ENCODE peak calls at places on chromosomes 4 and X, in ten cellular contexts. X is fibroblast of lung, Q is tibial nerve, O is choroid plexus epithelial cell, D is cardiac fibroblast, K is coronary artery, E is right cardiac atrium, G is astrocyte of the spinal cord, C is foreskin fibroblast, Z is thoracic aorta. N is an unnamed sample.

GRCh38 chr4:186204103-186204559 is 12.8 kb downstream of the CYP4V2 start:
- DNase-seq in X (peak), Q (no peak), O (peak), D (peak), K (no peak), E (no peak), G (no peak), C (peak), Z (no peak), N (peak)

GRCh38 chrX:123087326-123087725 is 96.8 kb upstream of the GRIA3 start:
- DNase-seq in X (peak), Q (no peak), O (peak), D (no peak), K (no peak), E (no peak), G (no peak), C (peak), Z (no peak), N (peak)

GRCh38 chr4:6198768-6199343 is 1.5 kb downstream of the JAKMIP1 start:
- DNase-seq in X (peak), Q (no peak), O (no peak), D (peak), K (peak), E (no peak), G (no peak), C (peak), Z (no peak), N (no peak)

GRCh38 chrX:15751160-15751819 is 13.2 kb downstream of the CA5B start:
- DNase-seq in X (peak), Q (no peak), O (peak), D (peak), K (no peak), E (no peak), G (peak), C (peak), Z (no peak), N (no peak)

GRCh38 chrX:1442016-1442665 is 10.6 kb downstream of the ASMTL start:
- DNase-seq in X (no peak), Q (no peak), O (no peak), D (no peak), K (peak), E (peak), G (no peak), C (no peak), Z (no peak), N (no peak)

GRCh38 chr4:100880012-100880411 is 362.2 kb upstream of the EMCN start:
- DNase-seq in X (peak), Q (no peak), O (no peak), D (peak), K (no peak), E (no peak), G (no peak), C (no peak), Z (no peak), N (no peak)

GRCh38 chr4:169147217-169147616 is 123.5 kb downstream of the SH3RF1 start:
- DNase-seq in X (peak), Q (no peak), O (peak), D (no peak), K (no peak), E (no peak), G (peak), C (peak), Z (no peak), N (no peak)

GRCh38 chrX:153307546-153308175 is 13.9 kb downstream of the PNMA6F start:
- DNase-seq in X (no peak), Q (no peak), O (peak), D (peak), K (peak), E (no peak), G (no peak), C (no peak), Z (no peak), N (no peak)

GRCh38 chrX:2500681-2501151 is at the start of the genes DHRSX and ZBED1:
- DNase-seq in X (peak), Q (no peak), O (no peak), D (peak), K (peak), E (peak), G (no peak), C (peak), Z (no peak), N (no peak)

GRCh38 chr4:188550296-188550695 is 411.1 kb downstream of the TRIML1 start:
- DNase-seq in X (no peak), Q (no peak), O (no peak), D (peak), K (no peak), E (no peak), G (peak), C (no peak), Z (no peak), N (peak)

GRCh38 chrX:25048176-25048575 is 32.4 kb upstream of the ARX start:
- DNase-seq in X (no peak), Q (no peak), O (no peak), D (no peak), K (no peak), E (no peak), G (no peak), C (no peak), Z (no peak), N (no peak)

GRCh38 chrX:42797646-42798045 is 19.7 kb upstream of the PPP1R2C start:
- DNase-seq in X (peak), Q (no peak), O (no peak), D (no peak), K (no peak), E (no peak), G (no peak), C (peak), Z (no peak), N (no peak)

GRCh38 chr4:38562751-38563198 is 101.2 kb upstream of the KLF3 start:
- DNase-seq in X (no peak), Q (peak), O (peak), D (peak), K (no peak), E (peak), G (no peak), C (no peak), Z (no peak), N (no peak)

GRCh38 chr4:118082182-118082581 is 47.9 kb downstream of the NDST3 start:
- DNase-seq in X (no peak), Q (no peak), O (no peak), D (no peak), K (no peak), E (no peak), G (no peak), C (no peak), Z (no peak), N (no peak)

GRCh38 chr4:100420571-100420970 is 97.3 kb downstream of the EMCN start:
- DNase-seq in X (peak), Q (no peak), O (peak), D (no peak), K (no peak), E (no peak), G (no peak), C (peak), Z (no peak), N (no peak)

GRCh38 chrX:17474892-17475291 is 99.9 kb downstream of the NHS start:
- DNase-seq in X (peak), Q (no peak), O (peak), D (peak), K (no peak), E (no peak), G (peak), C (peak), Z (no peak), N (peak)

GRCh38 chr4:113869743-113870375 is 108.3 kb upstream of the CAMK2D start:
- DNase-seq in X (peak), Q (no peak), O (peak), D (no peak), K (no peak), E (no peak), G (peak), C (peak), Z (peak), N (no peak)

GRCh38 chrX:53684415-53685192 is 1.9 kb downstream of the HUWE1 start:
- DNase-seq in X (no peak), Q (no peak), O (no peak), D (no peak), K (no peak), E (no peak), G (no peak), C (no peak), Z (no peak), N (no peak)

GRCh38 chr4:30757357-30757756 is 37.2 kb downstream of the PCDH7 start:
- DNase-seq in X (peak), Q (no peak), O (peak), D (peak), K (no peak), E (no peak), G (peak), C (peak), Z (no peak), N (peak)

GRCh38 chrX:101206471-101206870 is 13.1 kb upstream of the DRP2 start:
- DNase-seq in X (peak), Q (no peak), O (peak), D (peak), K (no peak), E (no peak), G (peak), C (peak), Z (no peak), N (no peak)

GRCh38 chr4:116539744-116540143 is 545.6 kb downstream of the TRAM1L1 start:
- DNase-seq in X (no peak), Q (no peak), O (no peak), D (no peak), K (no peak), E (no peak), G (no peak), C (no peak), Z (no peak), N (no peak)

GRCh38 chr4:156571146-156571545 is 400.5 kb downstream of the PDGFC start:
- DNase-seq in X (no peak), Q (no peak), O (no peak), D (peak), K (peak), E (peak), G (no peak), C (no peak), Z (no peak), N (no peak)

GRCh38 chrX:17488036-17488435 is 113.0 kb downstream of the NHS start:
- DNase-seq in X (peak), Q (no peak), O (peak), D (peak), K (no peak), E (no peak), G (no peak), C (peak), Z (no peak), N (no peak)

GRCh38 chr4:99321241-99322191 is at the start of gene ADH1B:
- DNase-seq in X (no peak), Q (peak), O (peak), D (no peak), K (no peak), E (no peak), G (no peak), C (no peak), Z (no peak), N (no peak)

GRCh38 chr4:80079255-80079923 is 6.4 kb upstream of the ANTXR2 start:
- DNase-seq in X (no peak), Q (no peak), O (no peak), D (no peak), K (no peak), E (no peak), G (no peak), C (no peak), Z (no peak), N (no peak)

GRCh38 chr4:80075995-80076394 is 3.0 kb upstream of the ANTXR2 start:
- DNase-seq in X (no peak), Q (no peak), O (no peak), D (no peak), K (no peak), E (no peak), G (no peak), C (no peak), Z (no peak), N (no peak)

GRCh38 chr4:80081566-80081965 is 8.5 kb upstream of the ANTXR2 start:
- DNase-seq in X (no peak), Q (no peak), O (no peak), D (no peak), K (no peak), E (no peak), G (no peak), C (no peak), Z (no peak), N (no peak)

GRCh38 chr4:80077639-80078038 is 4.6 kb upstream of the ANTXR2 start:
- DNase-seq in X (peak), Q (no peak), O (no peak), D (no peak), K (no peak), E (no peak), G (no peak), C (no peak), Z (no peak), N (no peak)

DNA sequence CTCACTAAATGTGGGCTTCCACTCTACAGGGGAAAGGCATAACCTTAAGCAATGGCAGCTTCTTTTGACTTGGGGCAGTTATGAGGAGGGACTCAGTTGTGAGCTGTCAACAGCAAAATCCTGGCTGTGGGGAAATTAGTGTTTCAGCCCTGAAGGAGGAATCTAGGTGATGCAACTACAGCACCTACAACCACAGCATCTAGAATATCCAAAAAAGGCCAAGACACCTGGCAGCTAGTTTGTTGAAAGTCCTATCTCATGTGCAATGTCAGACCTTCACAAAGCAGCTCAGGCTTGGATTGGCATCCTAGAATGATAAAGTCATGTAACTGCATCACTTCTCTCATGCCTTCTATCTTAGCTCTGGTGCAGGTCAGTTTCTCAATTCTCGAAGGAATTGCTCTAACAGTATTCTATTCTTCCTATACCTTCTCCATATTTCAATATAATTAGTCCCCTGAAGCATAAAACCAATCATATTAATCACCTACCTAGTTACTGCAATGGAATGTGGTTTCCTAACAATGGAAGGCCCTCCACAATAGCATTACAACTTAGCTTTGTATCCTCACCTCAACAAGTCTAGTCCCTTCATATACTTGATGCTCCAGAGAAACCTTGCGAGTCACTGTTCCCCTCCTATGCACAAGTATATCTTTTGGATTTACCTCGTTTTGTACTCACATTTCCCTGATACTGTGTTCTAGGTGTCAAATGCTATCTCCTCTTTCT is 5.5 kb upstream of the ANTXR2 start:
- DNase-seq in X (no peak), Q (no peak), O (no peak), D (no peak), K (no peak), E (no peak), G (no peak), C (no peak), Z (no peak), N (no peak)
- H3K4me3 ChIP-seq in X (no peak), Q (no peak), O (no peak), D (no peak), K (peak), E (no peak), G (no peak), C (no peak), Z (no peak), N (no peak)

GRCh38 chr4:163550869-163551267 is 56.4 kb downstream of the TMA16 start:
- DNase-seq in X (no peak), Q (no peak), O (no peak), D (no peak), K (no peak), E (no peak), G (no peak), C (no peak), Z (no peak), N (no peak)
- H3K4me3 ChIP-seq in X (no peak), Q (no peak), O (no peak), D (no peak), K (no peak), E (no peak), G (no peak), C (no peak), Z (no peak), N (no peak)

DNA sequence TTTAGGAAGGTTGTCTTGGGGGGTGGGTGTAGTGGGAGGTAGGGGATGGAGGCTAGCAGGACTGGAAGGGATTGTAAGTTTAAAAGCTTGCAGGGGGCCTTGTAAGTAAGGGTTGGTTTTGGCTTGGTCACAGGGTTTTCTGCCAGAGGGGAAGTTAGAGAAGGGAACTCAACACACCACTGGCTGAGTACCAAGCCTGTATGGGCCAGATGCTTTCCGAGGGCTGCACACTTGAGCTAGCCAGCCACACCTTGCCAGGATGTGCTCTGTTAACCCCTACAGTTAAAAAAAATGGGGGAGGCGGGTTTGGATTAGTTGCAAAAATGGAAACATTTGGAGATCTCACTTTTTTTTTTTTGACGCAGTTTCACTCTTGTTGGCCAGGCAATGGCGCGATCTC is 1.2 kb upstream of the RPS3A start:
- DNase-seq in X (no peak), Q (no peak), O (no peak), D (no peak), K (no peak), E (peak), G (no peak), C (no peak), Z (no peak), N (no peak)
- H3K4me3 ChIP-seq in X (no peak), Q (no peak), O (no peak), D (no peak), K (no peak), E (no peak), G (no peak), C (no peak), Z (no peak), N (no peak)

GRCh38 chr4:1792832-1793495 is at the start of gene FGFR3:
- DNase-seq in X (peak), Q (no peak), O (no peak), D (peak), K (no peak), E (peak), G (no peak), C (peak), Z (no peak), N (no peak)

GRCh38 chr4:1793496-1793840 is 375 bp downstream of the FGFR3 start:
- DNase-seq in X (peak), Q (no peak), O (peak), D (peak), K (no peak), E (peak), G (no peak), C (peak), Z (no peak), N (no peak)

GRCh38 chr4:1795304-1796195 is 2.5 kb downstream of the FGFR3 start:
- DNase-seq in X (no peak), Q (no peak), O (no peak), D (no peak), K (no peak), E (no peak), G (no peak), C (no peak), Z (no peak), N (no peak)

GRCh38 chr4:1794809-1795303 is 1.8 kb downstream of the FGFR3 start:
- DNase-seq in X (no peak), Q (no peak), O (no peak), D (no peak), K (no peak), E (no peak), G (no peak), C (no peak), Z (no peak), N (no peak)

DNA sequence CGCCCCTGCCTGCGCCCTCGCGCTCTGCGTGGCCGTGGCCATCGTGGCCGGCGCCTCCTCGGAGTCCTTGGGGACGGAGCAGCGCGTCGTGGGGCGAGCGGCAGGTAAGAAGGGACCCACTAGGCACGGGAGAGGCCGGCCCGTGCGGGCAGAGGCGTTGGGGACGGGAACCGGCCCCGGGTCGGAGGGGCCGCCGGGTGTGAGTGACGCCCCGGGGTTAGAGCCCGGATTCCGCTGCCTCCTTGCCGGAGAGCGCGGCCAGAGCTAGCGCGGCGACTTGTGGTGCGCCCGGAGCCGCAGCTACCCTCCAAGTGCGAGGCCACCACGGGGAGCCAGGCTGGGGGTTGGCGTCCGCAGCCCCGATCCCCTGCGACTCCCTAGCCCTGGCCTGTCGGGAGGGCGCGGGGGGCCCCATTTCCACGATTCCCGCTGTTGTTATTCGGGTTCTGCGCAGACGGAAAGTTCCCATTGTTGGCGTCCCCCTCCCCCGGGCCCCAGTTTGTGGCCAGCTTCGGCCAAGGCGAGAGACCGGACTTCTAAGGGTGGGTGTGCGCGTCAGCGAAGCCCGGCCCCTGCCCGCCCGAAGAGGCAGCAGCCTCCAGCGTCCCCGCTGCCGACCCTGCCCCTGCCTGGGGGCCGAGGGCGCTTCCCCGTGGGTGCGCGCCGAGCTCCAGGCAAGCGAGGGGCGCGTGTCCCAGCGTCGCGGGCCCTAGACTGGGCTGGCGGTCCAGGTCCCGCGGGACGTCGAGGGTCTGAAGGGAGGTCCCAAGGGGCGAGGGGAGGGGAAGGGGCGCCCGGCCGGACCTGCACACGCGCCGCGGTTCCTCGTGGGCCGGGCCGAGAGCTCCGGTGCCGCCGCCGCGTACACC is 1.1 kb downstream of the FGFR3 start:
- DNase-seq in X (peak), Q (no peak), O (peak), D (peak), K (no peak), E (no peak), G (peak), C (peak), Z (no peak), N (no peak)
- H3K4me3 ChIP-seq in X (no peak), Q (peak), O (peak), D (peak), K (peak), E (peak), G (peak), C (peak), Z (peak), N (peak)

GRCh38 chr4:41256131-41256739 is 493 bp upstream of the UCHL1 start:
- DNase-seq in X (peak), Q (no peak), O (peak), D (peak), K (no peak), E (no peak), G (peak), C (peak), Z (no peak), N (peak)
- H3K4me3 ChIP-seq in X (peak), Q (peak), O (peak), D (peak), K (peak), E (peak), G (peak), C (peak), Z (peak), N (peak)

GRCh38 chr4:7786040-7786439 is 153.6 kb downstream of the AFAP1 start:
- DNase-seq in X (no peak), Q (no peak), O (no peak), D (no peak), K (no peak), E (no peak), G (no peak), C (no peak), Z (no peak), N (no peak)
- H3K4me3 ChIP-seq in X (no peak), Q (no peak), O (no peak), D (no peak), K (no peak), E (no peak), G (no peak), C (no peak), Z (no peak), N (no peak)

GRCh38 chr4:123599920-123600394 is 203.4 kb downstream of the SPRY1 start:
- DNase-seq in X (peak), Q (peak), O (peak), D (peak), K (no peak), E (peak), G (peak), C (peak), Z (no peak), N (peak)
- H3K4me3 ChIP-seq in X (no peak), Q (no peak), O (no peak), D (no peak), K (no peak), E (no peak), G (no peak), C (no peak), Z (no peak), N (no peak)

N was measured in skeletal muscle cell.